ENCODE peak calls at places on chromosomes 6 and 20, in seven cellular contexts. One of them, this sample, is unnamed. For H3K36me3 and H3K27me3, the result is how much of the 10 kb centered on the place peaks cover.

GRCh38 chr6:130997061-130997753 is 65.8 kb downstream of the EPB41L2 start:
- DNase-seq in neural progenitor cell: peak
- DNase-seq in breast epithelium: no peak
- DNase-seq in DND-41: no peak
- DNase-seq in left ventricle myocardium inferior: no peak
- DNase-seq in ovary: no peak
- DNase-seq in tibial nerve: no peak
- DNase-seq in this sample: no peak

GRCh38 chr6:22877946-22878705 is 308.8 kb downstream of the HDGFL1 start:
- DNase-seq in ovary: no peak
- DNase-seq in neural progenitor cell: no peak
- DNase-seq in DND-41: no peak
- DNase-seq in tibial nerve: no peak
- DNase-seq in left ventricle myocardium inferior: no peak
- DNase-seq in breast epithelium: no peak
- DNase-seq in this sample: peak

GRCh38 chr6:72941751-72942150 is 283.5 kb downstream of the KHDC1L start:
- DNase-seq in neural progenitor cell: no peak
- DNase-seq in ovary: no peak
- DNase-seq in breast epithelium: no peak
- DNase-seq in left ventricle myocardium inferior: no peak
- DNase-seq in DND-41: no peak
- DNase-seq in tibial nerve: no peak
- DNase-seq in this sample: no peak

GRCh38 chr6:54282186-54282585 is 26.1 kb upstream of the TINAG start:
- DNase-seq in DND-41: no peak
- DNase-seq in left ventricle myocardium inferior: no peak
- DNase-seq in ovary: no peak
- DNase-seq in tibial nerve: no peak
- DNase-seq in breast epithelium: no peak
- DNase-seq in neural progenitor cell: no peak
- DNase-seq in this sample: no peak

GRCh38 chr6:4262506-4262905 is 127.1 kb upstream of the ECI2 start:
- DNase-seq in left ventricle myocardium inferior: no peak
- DNase-seq in DND-41: no peak
- DNase-seq in tibial nerve: no peak
- DNase-seq in breast epithelium: no peak
- DNase-seq in ovary: no peak
- DNase-seq in neural progenitor cell: no peak
- DNase-seq in this sample: no peak

GRCh38 chr6:138253731-138254130 is 35.4 kb upstream of the PBOV1 start:
- DNase-seq in ovary: no peak
- DNase-seq in left ventricle myocardium inferior: no peak
- DNase-seq in DND-41: no peak
- DNase-seq in tibial nerve: no peak
- DNase-seq in neural progenitor cell: no peak
- DNase-seq in breast epithelium: no peak
- DNase-seq in this sample: no peak

GRCh38 chr6:156752666-156753301 is 24.4 kb upstream of the ARID1B start:
- DNase-seq in breast epithelium: no peak
- DNase-seq in tibial nerve: no peak
- DNase-seq in neural progenitor cell: no peak
- DNase-seq in ovary: no peak
- DNase-seq in DND-41: no peak
- DNase-seq in left ventricle myocardium inferior: no peak
- DNase-seq in this sample: peak

GRCh38 chr6:148776321-148776966 is 29.6 kb downstream of the UST start:
- DNase-seq in ovary: peak
- DNase-seq in tibial nerve: no peak
- DNase-seq in breast epithelium: no peak
- DNase-seq in neural progenitor cell: no peak
- DNase-seq in DND-41: no peak
- DNase-seq in left ventricle myocardium inferior: no peak
- DNase-seq in this sample: no peak

GRCh38 chr6:3749991-3750323 is 1.6 kb downstream of the PXDC1 start:
- DNase-seq in tibial nerve: peak
- DNase-seq in ovary: peak
- DNase-seq in left ventricle myocardium inferior: peak
- DNase-seq in neural progenitor cell: no peak
- DNase-seq in DND-41: no peak
- DNase-seq in breast epithelium: no peak
- DNase-seq in this sample: no peak

GRCh38 chr6:37480118-37480736 is 19.5 kb downstream of the CCDC167 start:
- DNase-seq in DND-41: no peak
- DNase-seq in breast epithelium: no peak
- DNase-seq in ovary: no peak
- DNase-seq in left ventricle myocardium inferior: no peak
- DNase-seq in neural progenitor cell: no peak
- DNase-seq in tibial nerve: no peak
- DNase-seq in this sample: no peak

GRCh38 chr20:49391404-49392245 is 90.8 kb downstream of the KCNB1 start:
- DNase-seq in tibial nerve: no peak
- DNase-seq in DND-41: no peak
- DNase-seq in breast epithelium: no peak
- DNase-seq in ovary: no peak
- DNase-seq in left ventricle myocardium inferior: no peak
- DNase-seq in neural progenitor cell: no peak
- DNase-seq in this sample: no peak

GRCh38 chr20:38130687-38131587 is 34.1 kb downstream of the TGM2 start:
- DNase-seq in breast epithelium: no peak
- DNase-seq in ovary: no peak
- DNase-seq in neural progenitor cell: no peak
- DNase-seq in DND-41: no peak
- DNase-seq in tibial nerve: no peak
- DNase-seq in left ventricle myocardium inferior: no peak
- DNase-seq in this sample: peak

GRCh38 chr6:16450285-16450684 is 211.9 kb downstream of the GMPR start:
- DNase-seq in neural progenitor cell: no peak
- DNase-seq in DND-41: no peak
- DNase-seq in ovary: no peak
- DNase-seq in tibial nerve: no peak
- DNase-seq in breast epithelium: no peak
- DNase-seq in left ventricle myocardium inferior: no peak
- DNase-seq in this sample: no peak

GRCh38 chr6:33769248-33769821 is 19.6 kb downstream of the LEMD2 start:
- DNase-seq in tibial nerve: no peak
- DNase-seq in left ventricle myocardium inferior: no peak
- DNase-seq in ovary: no peak
- DNase-seq in breast epithelium: no peak
- DNase-seq in DND-41: no peak
- DNase-seq in neural progenitor cell: no peak
- DNase-seq in this sample: no peak

GRCh38 chr6:52937908-52938307 is 28.4 kb upstream of the GSTA3 start:
- DNase-seq in ovary: no peak
- DNase-seq in breast epithelium: no peak
- DNase-seq in left ventricle myocardium inferior: no peak
- DNase-seq in tibial nerve: no peak
- DNase-seq in neural progenitor cell: no peak
- DNase-seq in DND-41: no peak
- DNase-seq in this sample: no peak

GRCh38 chr6:54481096-54481495 is 172.9 kb downstream of the TINAG start:
- DNase-seq in ovary: no peak
- DNase-seq in tibial nerve: no peak
- DNase-seq in DND-41: no peak
- DNase-seq in neural progenitor cell: no peak
- DNase-seq in left ventricle myocardium inferior: no peak
- DNase-seq in breast epithelium: no peak
- DNase-seq in this sample: no peak

GRCh38 chr20:13061381-13061780 is 52.6 kb downstream of the SPTLC3 start:
- DNase-seq in left ventricle myocardium inferior: no peak
- DNase-seq in ovary: no peak
- DNase-seq in neural progenitor cell: no peak
- DNase-seq in DND-41: no peak
- DNase-seq in tibial nerve: no peak
- DNase-seq in breast epithelium: no peak
- DNase-seq in this sample: no peak

GRCh38 chr20:54209216-54209813 is 1.4 kb downstream of the PFDN4 start:
- DNase-seq in neural progenitor cell: no peak
- DNase-seq in ovary: no peak
- DNase-seq in breast epithelium: no peak
- DNase-seq in DND-41: no peak
- DNase-seq in tibial nerve: no peak
- DNase-seq in left ventricle myocardium inferior: no peak
- DNase-seq in this sample: peak

GRCh38 chr20:53763707-53764415 is 170.2 kb upstream of the ZNF217 start:
- DNase-seq in ovary: no peak
- DNase-seq in tibial nerve: no peak
- DNase-seq in DND-41: no peak
- DNase-seq in neural progenitor cell: peak
- DNase-seq in left ventricle myocardium inferior: no peak
- DNase-seq in breast epithelium: no peak
- DNase-seq in this sample: peak

GRCh38 chr6:145813285-145814034 is 1.1 kb downstream of the FBXO30 start:
- DNase-seq in breast epithelium: no peak
- DNase-seq in DND-41: no peak
- DNase-seq in tibial nerve: no peak
- DNase-seq in neural progenitor cell: no peak
- DNase-seq in left ventricle myocardium inferior: no peak
- DNase-seq in ovary: no peak
- DNase-seq in this sample: no peak

GRCh38 chr6:45491048-45491447 is 113.3 kb upstream of the SUPT3H start:
- DNase-seq in DND-41: no peak
- DNase-seq in left ventricle myocardium inferior: no peak
- DNase-seq in ovary: no peak
- DNase-seq in neural progenitor cell: no peak
- DNase-seq in breast epithelium: no peak
- DNase-seq in tibial nerve: no peak
- DNase-seq in this sample: no peak

GRCh38 chr20:20034486-20034885 is 17.3 kb downstream of the NAA20 start:
- DNase-seq in tibial nerve: no peak
- DNase-seq in ovary: no peak
- DNase-seq in DND-41: no peak
- DNase-seq in neural progenitor cell: no peak
- DNase-seq in left ventricle myocardium inferior: no peak
- DNase-seq in breast epithelium: no peak
- DNase-seq in this sample: no peak
- H3K36me3 ChIP-seq in tibial nerve: half or more
- H3K36me3 ChIP-seq in ovary: under half
- H3K36me3 ChIP-seq in DND-41: half or more
- H3K36me3 ChIP-seq in neural progenitor cell: under half
- H3K36me3 ChIP-seq in left ventricle myocardium inferior: half or more
- H3K36me3 ChIP-seq in breast epithelium: under half
- H3K36me3 ChIP-seq in this sample: under half

DNA sequence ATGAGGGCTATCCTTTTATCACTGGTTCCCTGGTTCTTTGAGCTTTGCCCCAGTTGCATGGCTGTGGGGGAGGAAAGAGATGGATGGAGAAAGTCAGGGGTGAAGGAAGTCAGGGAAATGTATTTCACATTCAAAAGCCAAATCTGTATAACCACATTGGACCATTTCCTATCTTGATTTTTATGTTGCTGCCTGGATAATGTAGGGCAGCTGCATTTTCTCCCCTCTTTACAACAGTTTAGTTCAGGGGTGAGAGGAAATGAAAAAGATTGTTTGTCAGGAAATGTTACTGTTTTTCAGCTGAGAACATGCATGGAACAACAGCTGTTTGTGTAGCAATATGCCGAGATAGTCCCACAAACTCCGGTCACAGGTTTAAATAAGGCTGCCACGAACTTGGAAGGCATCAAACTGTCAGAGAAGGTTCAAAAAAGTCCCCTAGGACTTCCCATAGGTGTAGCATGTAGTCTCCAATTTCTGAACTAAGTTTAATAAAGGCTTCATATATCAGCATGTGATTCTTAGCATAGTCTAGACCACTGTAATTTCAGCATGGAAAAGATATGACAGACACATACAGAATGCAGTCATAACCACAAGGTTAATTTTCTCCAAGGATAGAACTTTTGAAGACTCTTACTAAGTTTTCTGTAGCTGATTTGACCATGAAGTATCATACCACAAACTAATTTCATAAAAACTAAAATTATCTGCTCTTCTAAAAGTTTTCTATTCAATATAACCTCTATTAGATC is 82.1 kb upstream of the COL21A1 start:
- DNase-seq in left ventricle myocardium inferior: no peak
- DNase-seq in DND-41: no peak
- DNase-seq in tibial nerve: no peak
- DNase-seq in ovary: no peak
- DNase-seq in breast epithelium: no peak
- DNase-seq in neural progenitor cell: no peak
- DNase-seq in this sample: no peak
- H3K4me3 ChIP-seq in left ventricle myocardium inferior: no peak
- H3K4me3 ChIP-seq in DND-41: no peak
- H3K4me3 ChIP-seq in tibial nerve: no peak
- H3K4me3 ChIP-seq in ovary: no peak
- H3K4me3 ChIP-seq in breast epithelium: no peak
- H3K4me3 ChIP-seq in neural progenitor cell: no peak
- H3K4me3 ChIP-seq in this sample: no peak

GRCh38 chr20:59645761-59646171 is 41.4 kb downstream of the PHACTR3 start:
- DNase-seq in ovary: no peak
- DNase-seq in DND-41: no peak
- DNase-seq in tibial nerve: no peak
- DNase-seq in left ventricle myocardium inferior: no peak
- DNase-seq in breast epithelium: no peak
- DNase-seq in neural progenitor cell: no peak
- DNase-seq in this sample: no peak

GRCh38 chr20:59643616-59644061 is 39.3 kb downstream of the PHACTR3 start:
- DNase-seq in neural progenitor cell: no peak
- DNase-seq in ovary: no peak
- DNase-seq in breast epithelium: no peak
- DNase-seq in left ventricle myocardium inferior: no peak
- DNase-seq in tibial nerve: no peak
- DNase-seq in DND-41: no peak
- DNase-seq in this sample: no peak

GRCh38 chr20:59644371-59644939 is 40.1 kb downstream of the PHACTR3 start:
- DNase-seq in left ventricle myocardium inferior: no peak
- DNase-seq in ovary: no peak
- DNase-seq in DND-41: no peak
- DNase-seq in neural progenitor cell: no peak
- DNase-seq in tibial nerve: no peak
- DNase-seq in breast epithelium: no peak
- DNase-seq in this sample: no peak

GRCh38 chr20:59646487-59646886 is 42.1 kb downstream of the PHACTR3 start:
- DNase-seq in left ventricle myocardium inferior: no peak
- DNase-seq in ovary: no peak
- DNase-seq in neural progenitor cell: no peak
- DNase-seq in breast epithelium: no peak
- DNase-seq in DND-41: no peak
- DNase-seq in tibial nerve: no peak
- DNase-seq in this sample: no peak

DNA sequence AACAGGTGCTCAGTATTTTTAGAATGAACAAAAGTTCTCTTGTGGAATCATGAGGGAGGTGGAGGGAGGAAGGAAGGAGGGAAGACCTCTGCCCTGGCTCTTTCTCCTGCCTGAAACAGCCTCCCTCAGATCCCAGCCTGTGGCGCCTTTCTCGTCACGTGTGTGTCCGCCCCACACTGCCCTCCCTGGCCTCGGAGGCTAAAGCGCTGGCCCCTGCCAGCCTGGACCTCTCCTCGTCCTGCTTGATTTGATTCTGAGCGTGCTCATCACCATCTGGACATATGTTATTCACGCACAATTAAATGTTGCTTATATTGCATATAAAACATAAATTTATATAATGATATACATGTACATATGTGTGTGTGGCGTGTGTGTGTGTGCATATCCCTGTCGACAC is 41.0 kb downstream of the PHACTR3 start:
- DNase-seq in tibial nerve: no peak
- DNase-seq in neural progenitor cell: no peak
- DNase-seq in breast epithelium: no peak
- DNase-seq in left ventricle myocardium inferior: no peak
- DNase-seq in DND-41: no peak
- DNase-seq in ovary: no peak
- DNase-seq in this sample: no peak
- H3K27me3 ChIP-seq in tibial nerve: under half
- H3K27me3 ChIP-seq in neural progenitor cell: under half
- H3K27me3 ChIP-seq in breast epithelium: under half
- H3K27me3 ChIP-seq in left ventricle myocardium inferior: under half
- H3K27me3 ChIP-seq in DND-41: under half
- H3K27me3 ChIP-seq in ovary: under half
- H3K27me3 ChIP-seq in this sample: under half

GRCh38 chr6:42295688-42296087 is 78.0 kb upstream of the MRPS10 start:
- DNase-seq in breast epithelium: no peak
- DNase-seq in DND-41: no peak
- DNase-seq in tibial nerve: no peak
- DNase-seq in ovary: no peak
- DNase-seq in neural progenitor cell: no peak
- DNase-seq in left ventricle myocardium inferior: no peak
- DNase-seq in this sample: no peak
- H3K36me3 ChIP-seq in breast epithelium: under half
- H3K36me3 ChIP-seq in DND-41: under half
- H3K36me3 ChIP-seq in tibial nerve: under half
- H3K36me3 ChIP-seq in ovary: under half
- H3K36me3 ChIP-seq in neural progenitor cell: under half
- H3K36me3 ChIP-seq in left ventricle myocardium inferior: under half
- H3K36me3 ChIP-seq in this sample: under half

This sample was measured in H7.